ENCODE peak calls at places on chromosome 3, in five cellular contexts. J is GM12878, A is stomach, C is esophagus muscularis mucosa, X is HCT116. P is an unnamed sample.

GRCh38 chr3:25831578-25831977 is 41.7 kb downstream of the OXSM start:
- DNase-seq in J (no peak), A (no peak), C (no peak), X (peak), P (no peak)

GRCh38 chr3:101778385-101779046 is 495 bp upstream of the NXPE3 start:
- DNase-seq in J (no peak), A (no peak), C (no peak), X (no peak), P (no peak)

GRCh38 chr3:197466586-197467399 is 89.0 kb downstream of the BDH1 start:
- DNase-seq in J (no peak), A (no peak), C (no peak), X (no peak), P (peak)

GRCh38 chr3:15367059-15367458 is 34.7 kb upstream of the SH3BP5 start:
- DNase-seq in J (no peak), A (no peak), C (no peak), X (no peak), P (no peak)

GRCh38 chr3:188220988-188221818 is 67.2 kb downstream of the LPP start:
- DNase-seq in J (no peak), A (no peak), C (peak), X (no peak), P (no peak)

GRCh38 chr3:157354722-157355121 is 81.9 kb upstream of the PTX3 start:
- DNase-seq in J (no peak), A (no peak), C (no peak), X (peak), P (no peak)

GRCh38 chr3:144586382-144586781 is 614.8 kb downstream of the DIPK2A start:
- DNase-seq in J (no peak), A (no peak), C (no peak), X (no peak), P (no peak)

GRCh38 chr3:115680802-115681345 is 57.6 kb downstream of the GAP43 start:
- DNase-seq in J (no peak), A (no peak), C (no peak), X (no peak), P (no peak)

GRCh38 chr3:113002676-113003075 is 11.9 kb downstream of the GTPBP8 start:
- DNase-seq in J (no peak), A (no peak), C (no peak), X (no peak), P (no peak)

GRCh38 chr3:40019371-40019770 is 210.0 kb downstream of the MYRIP start:
- DNase-seq in J (no peak), A (no peak), C (no peak), X (no peak), P (no peak)

GRCh38 chr3:57856675-57857074 is 100.6 kb downstream of the SLMAP start:
- DNase-seq in J (no peak), A (no peak), C (no peak), X (no peak), P (no peak)

GRCh38 chr3:151864423-151865101 is 8.9 kb upstream of the SUCNR1 start:
- DNase-seq in J (no peak), A (no peak), C (no peak), X (peak), P (no peak)

GRCh38 chr3:127458698-127459097 is 131.8 kb downstream of the TPRA1 start:
- DNase-seq in J (no peak), A (no peak), C (no peak), X (no peak), P (peak)

GRCh38 chr3:194671511-194671899 is 486 bp downstream of the LSG1 start:
- DNase-seq in J (no peak), A (no peak), C (peak), X (peak), P (no peak)

GRCh38 chr3:135215516-135215915 is 420.5 kb downstream of the EPHB1 start:
- DNase-seq in J (no peak), A (no peak), C (peak), X (no peak), P (no peak)

GRCh38 chr3:177578488-177578887 is 381.2 kb upstream of the TBL1XR1 start:
- DNase-seq in J (no peak), A (no peak), C (no peak), X (no peak), P (no peak)

GRCh38 chr3:48851407-48851806 is 3.7 kb upstream of the PRKAR2A start:
- DNase-seq in J (no peak), A (no peak), C (no peak), X (no peak), P (peak)

GRCh38 chr3:39142067-39142466 is 11.3 kb downstream of the CSRNP1 start:
- DNase-seq in J (no peak), A (peak), C (no peak), X (no peak), P (no peak)

GRCh38 chr3:195559723-195560409 is 16.7 kb upstream of the PPP1R2 start:
- DNase-seq in J (no peak), A (no peak), C (no peak), X (peak), P (no peak)

GRCh38 chr3:30511524-30512278 is 94.7 kb upstream of the TGFBR2 start:
- DNase-seq in J (no peak), A (no peak), C (no peak), X (no peak), P (no peak)

GRCh38 chr3:155192957-155193746 is 100.3 kb downstream of the STRIT1 start:
- DNase-seq in J (no peak), A (no peak), C (no peak), X (no peak), P (no peak)

GRCh38 chr3:47533481-47533880 is 20.0 kb upstream of the ELP6 start:
- DNase-seq in J (no peak), A (no peak), C (no peak), X (no peak), P (no peak)

GRCh38 chr3:121894191-121894990 is at the start of gene SLC15A2:
- DNase-seq in J (no peak), A (peak), C (no peak), X (no peak), P (no peak)

GRCh38 chr3:14329842-14330241 is 72.6 kb upstream of the SLC6A6 start:
- DNase-seq in J (no peak), A (no peak), C (no peak), X (no peak), P (peak)

GRCh38 chr3:58049143-58049785 is 41.0 kb downstream of the FLNB start:
- DNase-seq in J (no peak), A (peak), C (no peak), X (peak), P (no peak)

GRCh38 chr3:8555705-8556314 is 54.2 kb downstream of the LMCD1 start:
- DNase-seq in J (no peak), A (no peak), C (no peak), X (no peak), P (no peak)

GRCh38 chr3:12963869-12964712 is 109.1 kb downstream of the IQSEC1 start:
- DNase-seq in J (no peak), A (no peak), C (no peak), X (no peak), P (no peak)

DNA sequence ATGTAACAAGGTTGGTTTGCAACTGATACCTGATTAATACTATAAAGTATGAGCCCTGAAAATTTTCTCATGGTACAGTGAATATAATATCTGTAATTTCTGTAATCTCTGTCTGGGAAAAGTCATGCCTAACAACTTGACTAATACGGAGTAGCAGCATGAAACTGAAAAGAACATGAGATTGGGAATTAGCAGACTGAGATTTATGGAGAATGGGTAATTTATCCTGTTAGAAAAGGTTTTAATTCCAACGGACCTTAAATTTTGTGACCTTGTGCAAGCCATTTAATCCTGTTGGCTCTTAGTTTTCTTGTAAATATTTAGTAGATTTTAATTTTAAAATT is 90.2 kb upstream of the CMC1 start:
- DNase-seq in J (no peak), A (no peak), C (no peak), X (no peak), P (no peak)
- TF ChIP-seq POLR2A in J (no peak), A (no peak), C (no peak), X (no peak), P (no peak)

GRCh38 chr3:109136533-109136932 is at the start of gene C3orf85:
- DNase-seq in J (no peak), A (no peak), C (no peak), X (no peak), P (no peak)
- TF ChIP-seq POLR2AphosphoS5 in J (no peak), A (no peak), C (no peak), X (no peak), P (no peak)

GRCh38 chr3:147924755-147925154 is 515.6 kb downstream of the ZIC1 start:
- DNase-seq in J (no peak), A (no peak), C (no peak), X (no peak), P (no peak)
- H3K27ac ChIP-seq in J (no peak), A (no peak), C (no peak), X (no peak), P (no peak)

GRCh38 chr3:45765956-45766355 is 30.4 kb downstream of the SLC6A20 start:
- DNase-seq in J (no peak), A (no peak), C (no peak), X (no peak), P (no peak)
- TF ChIP-seq POLR2A in J (no peak), A (no peak), C (no peak), X (no peak), P (no peak)

GRCh38 chr3:107994181-107994580 is 96.7 kb downstream of the CD47 start:
- DNase-seq in J (no peak), A (no peak), C (no peak), X (no peak), P (no peak)

GRCh38 chr3:107993771-107994170 is 97.1 kb downstream of the CD47 start:
- DNase-seq in J (no peak), A (no peak), C (no peak), X (no peak), P (no peak)

GRCh38 chr3:107990926-107991325 is 99.9 kb downstream of the CD47 start:
- DNase-seq in J (no peak), A (no peak), C (no peak), X (no peak), P (no peak)

GRCh38 chr3:107994954-107995715 is 95.7 kb downstream of the CD47 start:
- DNase-seq in J (no peak), A (no peak), C (no peak), X (no peak), P (no peak)

GRCh38 chr3:107992976-107993684 is 97.7 kb downstream of the CD47 start:
- DNase-seq in J (no peak), A (no peak), C (no peak), X (no peak), P (no peak)
- TF ChIP-seq POLR2AphosphoS5 in J (no peak), A (no peak), C (no peak), X (no peak), P (no peak)

GRCh38 chr3:43014216-43014615 is 35.1 kb downstream of the GASK1A start:
- DNase-seq in J (no peak), A (no peak), C (no peak), X (no peak), P (no peak)
- H3K27ac ChIP-seq in J (no peak), A (no peak), C (no peak), X (no peak), P (peak)

DNA sequence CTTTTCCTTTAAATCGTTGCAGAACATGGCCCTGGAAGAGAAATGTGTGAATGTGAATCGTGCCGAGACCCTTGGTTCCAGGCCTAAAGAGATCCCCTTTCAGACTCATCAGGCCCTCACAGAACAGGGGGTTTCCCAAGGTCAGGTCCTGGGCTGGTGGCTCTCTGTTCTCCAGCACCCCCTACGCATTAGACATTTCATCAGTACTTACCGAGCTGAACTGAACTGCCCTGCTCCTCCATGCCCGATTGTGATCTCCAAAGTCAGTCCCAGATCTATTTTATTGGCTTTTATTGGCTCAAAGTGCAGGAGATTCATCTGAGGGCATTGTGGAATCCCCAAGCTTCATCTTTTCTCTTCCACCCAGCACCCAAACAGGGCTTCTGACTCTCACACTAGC is 27.5 kb downstream of the KLHL6 start:
- DNase-seq in J (no peak), A (no peak), C (no peak), X (no peak), P (no peak)
- TF ChIP-seq POLR2A in J (no peak), A (no peak), C (no peak), X (no peak), P (no peak)